ENCODE peak calls at places on chromosomes 2 and 18, in five cellular contexts. One of them, this sample, is unnamed.

GRCh38 chr2:46010925-46011490 is 286.2 kb upstream of the EPAS1 start:
- DNase-seq in fibroblast of pulmonary artery: peak
- DNase-seq in HL-60: no peak
- DNase-seq in fibroblast of lung: peak
- DNase-seq in AG10803: peak
- DNase-seq in this sample: peak

GRCh38 chr2:221097568-221097915 is 474.6 kb downstream of the EPHA4 start:
- DNase-seq in fibroblast of pulmonary artery: peak
- DNase-seq in HL-60: no peak
- DNase-seq in fibroblast of lung: peak
- DNase-seq in AG10803: peak
- DNase-seq in this sample: no peak

GRCh38 chr2:223712642-223713041 is 110.5 kb upstream of the SCG2 start:
- DNase-seq in fibroblast of pulmonary artery: no peak
- DNase-seq in HL-60: no peak
- DNase-seq in fibroblast of lung: no peak
- DNase-seq in AG10803: no peak
- DNase-seq in this sample: no peak

GRCh38 chr18:51537487-51537886 is 340.0 kb upstream of the MEX3C start:
- DNase-seq in fibroblast of pulmonary artery: peak
- DNase-seq in HL-60: no peak
- DNase-seq in fibroblast of lung: no peak
- DNase-seq in AG10803: no peak
- DNase-seq in this sample: peak

GRCh38 chr2:241391892-241392665 is 36.0 kb downstream of the FARP2 start:
- DNase-seq in fibroblast of pulmonary artery: peak
- DNase-seq in HL-60: no peak
- DNase-seq in fibroblast of lung: peak
- DNase-seq in AG10803: peak
- DNase-seq in this sample: peak

GRCh38 chr18:48828201-48828580 is 122.6 kb downstream of the SMAD7 start:
- DNase-seq in fibroblast of pulmonary artery: no peak
- DNase-seq in HL-60: no peak
- DNase-seq in fibroblast of lung: no peak
- DNase-seq in AG10803: no peak
- DNase-seq in this sample: no peak

GRCh38 chr2:215698566-215698965 is 262.7 kb upstream of the FN1 start:
- DNase-seq in fibroblast of pulmonary artery: peak
- DNase-seq in HL-60: no peak
- DNase-seq in fibroblast of lung: peak
- DNase-seq in AG10803: peak
- DNase-seq in this sample: no peak

GRCh38 chr18:832085-832681 is 20.1 kb upstream of the YES1 start:
- DNase-seq in fibroblast of pulmonary artery: no peak
- DNase-seq in HL-60: no peak
- DNase-seq in fibroblast of lung: no peak
- DNase-seq in AG10803: no peak
- DNase-seq in this sample: peak

GRCh38 chr2:144780983-144781382 is 261.1 kb upstream of the ZEB2 start:
- DNase-seq in fibroblast of pulmonary artery: no peak
- DNase-seq in HL-60: peak
- DNase-seq in fibroblast of lung: no peak
- DNase-seq in AG10803: peak
- DNase-seq in this sample: no peak
- H3K4me3 ChIP-seq in fibroblast of pulmonary artery: no peak
- H3K4me3 ChIP-seq in HL-60: no peak
- H3K4me3 ChIP-seq in fibroblast of lung: no peak
- H3K4me3 ChIP-seq in AG10803: no peak
- H3K4me3 ChIP-seq in this sample: no peak

DNA sequence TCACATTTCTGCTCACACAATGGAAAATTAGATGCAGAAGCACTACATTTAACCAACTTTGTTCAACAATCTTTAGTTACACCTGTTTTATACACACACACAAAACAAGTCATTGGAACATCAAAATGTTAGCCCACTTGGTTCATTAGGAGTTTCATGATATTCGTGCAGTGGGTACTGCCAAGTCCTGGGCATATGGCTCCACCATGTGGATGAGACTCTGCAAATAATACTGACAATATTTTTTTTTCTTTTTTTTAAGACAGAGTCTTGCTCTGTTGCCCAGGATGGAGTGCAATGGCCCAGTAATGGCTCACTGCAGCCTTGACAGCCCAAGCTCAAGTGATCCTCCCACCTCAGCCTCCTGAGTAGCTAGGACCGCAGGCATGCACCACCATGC is 34.5 kb upstream of the GRB14 start:
- DNase-seq in fibroblast of pulmonary artery: peak
- DNase-seq in HL-60: no peak
- DNase-seq in fibroblast of lung: no peak
- DNase-seq in AG10803: no peak
- DNase-seq in this sample: no peak
- TF ChIP-seq CTCF in fibroblast of pulmonary artery: peak
- TF ChIP-seq CTCF in HL-60: no peak
- TF ChIP-seq CTCF in fibroblast of lung: no peak
- TF ChIP-seq CTCF in AG10803: peak
- TF ChIP-seq CTCF in this sample: no peak

DNA sequence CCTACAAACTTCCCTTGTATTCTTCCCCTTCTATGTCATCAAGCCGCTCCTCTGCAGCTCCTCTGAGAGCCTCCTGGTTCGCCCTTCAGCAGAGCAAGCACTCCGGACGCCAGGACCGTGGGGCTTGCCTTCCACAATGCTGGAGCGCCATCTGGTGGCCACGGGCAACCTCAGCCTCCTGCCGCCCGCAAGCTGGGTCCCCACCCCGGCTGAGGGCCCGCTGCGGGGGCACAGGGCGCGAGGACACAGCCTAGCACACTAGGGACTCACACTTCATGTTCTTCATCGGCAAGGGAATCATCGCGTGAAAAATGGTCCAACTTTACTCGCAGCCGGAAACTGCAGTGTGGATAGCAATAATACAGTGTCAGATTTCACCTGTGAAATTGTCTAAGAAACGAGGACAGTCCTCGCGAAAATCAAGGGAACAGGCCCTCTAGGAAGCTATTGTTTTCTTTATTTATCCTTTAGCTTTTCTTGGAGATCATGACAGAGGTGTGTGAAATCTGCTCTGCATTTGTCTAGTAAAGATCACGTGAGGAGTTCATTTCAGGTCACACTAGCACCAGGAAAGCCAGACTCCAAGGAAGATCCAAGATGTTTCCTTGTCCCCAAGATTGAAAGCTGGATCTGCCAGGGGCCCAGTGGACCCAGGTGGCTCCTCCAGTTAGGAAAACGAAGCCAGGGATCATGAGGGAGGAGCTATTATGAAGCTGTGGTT is 5.8 kb downstream of the PRLH start:
- DNase-seq in fibroblast of pulmonary artery: peak
- DNase-seq in HL-60: peak
- DNase-seq in fibroblast of lung: peak
- DNase-seq in AG10803: peak
- DNase-seq in this sample: peak
- H3K4me3 ChIP-seq in fibroblast of pulmonary artery: no peak
- H3K4me3 ChIP-seq in HL-60: no peak
- H3K4me3 ChIP-seq in fibroblast of lung: no peak
- H3K4me3 ChIP-seq in AG10803: peak
- H3K4me3 ChIP-seq in this sample: no peak

GRCh38 chr2:101151859-101152194 is 645 bp upstream of the TBC1D8 start:
- DNase-seq in fibroblast of pulmonary artery: no peak
- DNase-seq in HL-60: no peak
- DNase-seq in fibroblast of lung: no peak
- DNase-seq in AG10803: no peak
- DNase-seq in this sample: no peak

GRCh38 chr2:101153077-101153707 is 2.0 kb upstream of the TBC1D8 start:
- DNase-seq in fibroblast of pulmonary artery: no peak
- DNase-seq in HL-60: no peak
- DNase-seq in fibroblast of lung: no peak
- DNase-seq in AG10803: no peak
- DNase-seq in this sample: no peak

GRCh38 chr2:101153811-101154210 is 2.6 kb upstream of the TBC1D8 start:
- DNase-seq in fibroblast of pulmonary artery: no peak
- DNase-seq in HL-60: no peak
- DNase-seq in fibroblast of lung: no peak
- DNase-seq in AG10803: no peak
- DNase-seq in this sample: no peak

GRCh38 chr2:101151141-101151858 is at the start of gene TBC1D8:
- DNase-seq in fibroblast of pulmonary artery: peak
- DNase-seq in HL-60: peak
- DNase-seq in fibroblast of lung: peak
- DNase-seq in AG10803: peak
- DNase-seq in this sample: peak

GRCh38 chr2:101152195-101153076 is 1.3 kb upstream of the TBC1D8 start:
- DNase-seq in fibroblast of pulmonary artery: peak
- DNase-seq in HL-60: no peak
- DNase-seq in fibroblast of lung: peak
- DNase-seq in AG10803: peak
- DNase-seq in this sample: peak
- TF ChIP-seq CTCF in fibroblast of pulmonary artery: peak
- TF ChIP-seq CTCF in HL-60: peak
- TF ChIP-seq CTCF in fibroblast of lung: peak
- TF ChIP-seq CTCF in AG10803: peak
- TF ChIP-seq CTCF in this sample: peak

GRCh38 chr2:200380139-200380561 is 73.7 kb downstream of the SPATS2L start:
- DNase-seq in fibroblast of pulmonary artery: no peak
- DNase-seq in HL-60: no peak
- DNase-seq in fibroblast of lung: no peak
- DNase-seq in AG10803: no peak
- DNase-seq in this sample: no peak
- H3K4me3 ChIP-seq in fibroblast of pulmonary artery: no peak
- H3K4me3 ChIP-seq in HL-60: no peak
- H3K4me3 ChIP-seq in fibroblast of lung: no peak
- H3K4me3 ChIP-seq in AG10803: no peak
- H3K4me3 ChIP-seq in this sample: no peak

DNA sequence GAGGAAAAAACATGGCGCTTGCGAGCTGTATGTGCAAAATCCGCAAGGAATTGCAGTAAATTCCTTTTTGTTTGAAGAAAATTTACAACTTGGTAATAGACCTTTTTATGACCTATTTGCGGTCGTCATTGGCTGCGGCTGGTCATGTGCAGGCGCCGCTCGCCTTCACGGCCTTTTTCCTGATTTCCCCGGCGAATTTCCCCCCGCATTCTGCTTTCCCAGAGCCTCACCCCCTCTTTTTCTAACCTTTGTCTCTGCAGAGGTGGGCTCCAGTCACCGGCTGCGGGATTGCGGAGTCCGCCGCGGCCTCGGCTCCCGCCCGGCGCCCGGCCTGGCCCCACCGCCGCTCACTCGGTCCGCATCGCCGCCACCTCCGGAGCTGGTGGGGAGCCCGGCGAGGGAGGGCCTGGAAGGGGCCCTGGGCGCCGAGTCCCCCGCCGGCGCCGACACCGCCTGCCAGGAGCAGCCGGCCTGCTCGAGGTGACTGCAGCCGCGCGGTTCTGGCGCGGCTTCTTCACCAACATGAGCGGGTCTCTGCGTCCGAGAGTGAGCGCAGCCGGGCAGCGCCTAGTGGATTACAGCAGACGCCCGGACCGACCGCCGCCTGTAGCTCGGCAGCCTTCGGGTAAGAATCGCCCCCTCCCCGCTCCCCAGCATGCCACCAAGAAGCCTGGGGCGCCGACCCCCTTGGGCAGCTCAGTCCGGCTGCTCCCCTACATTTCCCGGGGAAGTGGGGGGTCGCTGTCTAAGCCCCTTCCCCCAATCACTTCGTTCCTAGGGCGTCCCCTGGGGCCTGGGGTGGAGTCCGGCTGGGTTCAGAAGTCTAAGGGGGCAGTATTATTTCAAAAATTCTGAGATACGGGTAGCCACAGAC is 7.1 kb downstream of the HOXD8 start:
- DNase-seq in fibroblast of pulmonary artery: no peak
- DNase-seq in HL-60: no peak
- DNase-seq in fibroblast of lung: no peak
- DNase-seq in AG10803: peak
- DNase-seq in this sample: peak
- TF ChIP-seq CTCF in fibroblast of pulmonary artery: no peak
- TF ChIP-seq CTCF in HL-60: no peak
- TF ChIP-seq CTCF in fibroblast of lung: no peak
- TF ChIP-seq CTCF in AG10803: no peak
- TF ChIP-seq CTCF in this sample: no peak

GRCh38 chr2:70937866-70938579 is 2.3 kb downstream of the ATP6V1B1 start:
- DNase-seq in fibroblast of pulmonary artery: no peak
- DNase-seq in HL-60: no peak
- DNase-seq in fibroblast of lung: no peak
- DNase-seq in AG10803: no peak
- DNase-seq in this sample: no peak

GRCh38 chr2:70938580-70938938 is 2.9 kb downstream of the ATP6V1B1 start:
- DNase-seq in fibroblast of pulmonary artery: no peak
- DNase-seq in HL-60: no peak
- DNase-seq in fibroblast of lung: no peak
- DNase-seq in AG10803: no peak
- DNase-seq in this sample: no peak

GRCh38 chr2:70941186-70941585 is 5.5 kb downstream of the ATP6V1B1 start:
- DNase-seq in fibroblast of pulmonary artery: no peak
- DNase-seq in HL-60: no peak
- DNase-seq in fibroblast of lung: no peak
- DNase-seq in AG10803: no peak
- DNase-seq in this sample: no peak

GRCh38 chr2:70939847-70940580 is 4.3 kb downstream of the ATP6V1B1 start:
- DNase-seq in fibroblast of pulmonary artery: no peak
- DNase-seq in HL-60: no peak
- DNase-seq in fibroblast of lung: no peak
- DNase-seq in AG10803: no peak
- DNase-seq in this sample: no peak

DNA sequence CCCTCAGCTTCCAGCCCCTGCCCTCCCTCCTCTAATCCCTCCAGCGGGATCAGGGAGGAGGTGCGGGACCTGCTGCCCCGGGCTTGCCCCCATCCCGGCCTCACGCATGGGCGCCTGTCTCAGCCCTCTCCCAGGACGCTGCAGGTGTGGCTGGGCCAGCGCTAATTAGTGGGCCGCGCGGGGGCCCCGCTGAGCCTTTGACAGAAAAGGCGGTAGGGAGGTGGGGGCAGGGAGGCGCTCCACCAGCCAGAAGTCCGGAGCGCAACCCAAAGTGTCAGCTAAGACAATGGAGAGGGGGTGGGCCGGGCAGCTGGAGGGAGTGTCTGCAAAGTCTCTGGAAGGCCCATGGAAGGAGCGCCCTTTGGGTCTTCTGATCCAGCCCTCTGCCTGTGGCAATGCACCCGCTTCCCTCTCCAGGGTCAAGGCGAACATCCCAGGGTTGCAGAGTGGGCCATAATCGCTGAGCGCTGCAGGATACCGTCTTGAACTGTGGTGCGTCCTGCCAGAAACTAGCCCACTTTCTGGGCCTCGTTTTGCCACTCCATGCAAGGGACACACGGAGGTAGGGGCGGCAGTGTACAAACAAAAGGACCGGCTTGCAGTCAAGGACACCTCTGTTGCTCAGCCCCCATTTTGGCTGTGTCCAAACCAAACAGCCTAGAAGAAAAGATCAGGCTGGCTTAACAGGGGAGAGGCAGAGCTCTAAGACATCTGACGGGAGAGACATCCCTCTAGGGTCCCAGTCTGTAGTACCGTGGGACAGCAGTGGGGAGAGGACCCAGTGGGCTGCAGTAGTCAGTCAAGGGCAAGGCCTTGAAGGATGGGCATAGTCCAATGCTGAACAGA is 3.5 kb downstream of the ATP6V1B1 start:
- DNase-seq in fibroblast of pulmonary artery: no peak
- DNase-seq in HL-60: no peak
- DNase-seq in fibroblast of lung: no peak
- DNase-seq in AG10803: no peak
- DNase-seq in this sample: no peak
- H3K4me3 ChIP-seq in fibroblast of pulmonary artery: no peak
- H3K4me3 ChIP-seq in HL-60: no peak
- H3K4me3 ChIP-seq in fibroblast of lung: no peak
- H3K4me3 ChIP-seq in AG10803: no peak
- H3K4me3 ChIP-seq in this sample: no peak